ENCODE peak calls at places on chromosomes 6 and 20, in five cellular contexts. W, D, E, V and S are unnamed samples.

GRCh38 chr6:70479236-70479635 is 65.9 kb downstream of the FAM135A start:
- DNase-seq in W (no peak), D (no peak), E (no peak), V (no peak), S (no peak)

GRCh38 chr20:49179368-49180277 is 8.5 kb downstream of the STAU1 start:
- DNase-seq in W (no peak), D (no peak), E (no peak), V (no peak), S (no peak)

GRCh38 chr6:6560909-6561308 is 27.6 kb upstream of the LY86 start:
- DNase-seq in W (no peak), D (no peak), E (no peak), V (no peak), S (no peak)

GRCh38 chr6:71289039-71289801 is 609 bp downstream of the OGFRL1 start:
- DNase-seq in W (no peak), D (no peak), E (peak; percentile 51), V (peak; percentile 43), S (peak; percentile 76)

GRCh38 chr6:119881416-119881815 is 531.9 kb upstream of the MAN1A1 start:
- DNase-seq in W (no peak), D (no peak), E (no peak), V (no peak), S (no peak)

GRCh38 chr20:39289316-39289715 is 327.2 kb downstream of the DHX35 start:
- DNase-seq in W (no peak), D (no peak), E (no peak), V (peak; percentile 37), S (no peak)

GRCh38 chr6:1611322-1611571 is 1.5 kb downstream of the FOXC1 start:
- DNase-seq in W (no peak), D (no peak), E (no peak), V (no peak), S (no peak)

GRCh38 chr6:12278915-12279314 is 11.2 kb upstream of the EDN1 start:
- DNase-seq in W (no peak), D (no peak), E (no peak), V (no peak), S (no peak)

GRCh38 chr6:136956590-136957573 is 34.8 kb downstream of the SLC35D3 start:
- DNase-seq in W (no peak), D (no peak), E (no peak), V (no peak), S (no peak)

GRCh38 chr20:44070139-44070900 is 116.7 kb downstream of the JPH2 start:
- DNase-seq in W (no peak), D (peak; percentile 23), E (no peak), V (peak; percentile 50), S (peak; percentile 26)

GRCh38 chr6:12339808-12340487 is 49.8 kb downstream of the EDN1 start:
- DNase-seq in W (no peak), D (no peak), E (peak; percentile 53), V (no peak), S (no peak)

GRCh38 chr6:169668203-169668847 is 33.5 kb downstream of the WDR27 start:
- DNase-seq in W (no peak), D (no peak), E (no peak), V (no peak), S (no peak)

GRCh38 chr6:155378284-155378683 is 64.0 kb upstream of the TFB1M start:
- DNase-seq in W (no peak), D (no peak), E (no peak), V (no peak), S (no peak)

GRCh38 chr6:167415441-167415961 is 90.6 kb downstream of the TTLL2 start:
- DNase-seq in W (no peak), D (no peak), E (no peak), V (no peak), S (no peak)

GRCh38 chr6:45212976-45213375 is 115.2 kb upstream of the RUNX2 start:
- DNase-seq in W (no peak), D (no peak), E (no peak), V (no peak), S (no peak)

GRCh38 chr6:108844135-108844534 is 4.1 kb upstream of the ARMC2 start:
- DNase-seq in W (no peak), D (no peak), E (no peak), V (no peak), S (no peak)

DNA sequence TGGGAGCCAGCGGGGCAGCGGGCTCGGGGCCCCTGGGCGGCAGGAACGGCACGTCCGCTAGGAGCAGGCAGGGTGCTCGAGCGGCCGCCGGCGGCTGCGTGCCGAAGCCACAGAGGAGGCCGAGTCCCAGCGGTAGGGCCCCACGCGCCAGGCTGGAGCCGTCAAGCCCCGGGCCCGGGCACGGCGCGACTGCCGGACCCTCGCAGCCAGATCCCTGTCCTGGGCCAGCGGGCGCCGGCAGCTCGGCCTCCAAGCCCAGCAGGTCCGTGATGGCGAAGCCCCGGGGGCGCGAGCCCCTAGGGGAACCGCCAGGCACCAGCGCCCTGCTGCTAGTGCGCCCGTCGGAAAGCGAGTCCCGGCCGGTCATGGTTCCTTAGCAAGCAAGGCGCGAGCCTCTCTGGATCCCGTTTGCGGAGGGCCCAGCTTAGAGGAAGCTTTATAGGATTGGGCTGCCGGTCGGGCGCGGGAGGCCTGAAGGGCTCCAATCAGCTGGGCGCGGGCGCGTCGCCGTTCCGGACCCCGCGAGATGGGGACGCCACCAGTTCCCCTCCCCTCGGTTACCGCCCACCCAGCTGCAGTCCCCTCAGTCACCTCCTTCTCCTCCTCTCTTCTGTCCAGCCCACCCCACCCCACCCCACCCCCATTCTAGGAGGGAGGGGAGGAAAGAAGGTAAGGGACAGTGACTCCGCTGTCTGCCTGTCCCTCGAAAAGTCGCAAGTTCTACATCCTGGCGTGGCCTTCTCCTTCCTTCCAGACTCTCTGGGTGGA is at the start of gene VSX1:
- DNase-seq in W (no peak), D (no peak), E (no peak), V (no peak), S (no peak)
- H3K4me3 ChIP-seq in W (no peak within 1 kb of the TSS), D (no peak within 1 kb of the TSS), E (no peak within 1 kb of the TSS), V (no peak within 1 kb of the TSS), S (no peak within 1 kb of the TSS)

DNA sequence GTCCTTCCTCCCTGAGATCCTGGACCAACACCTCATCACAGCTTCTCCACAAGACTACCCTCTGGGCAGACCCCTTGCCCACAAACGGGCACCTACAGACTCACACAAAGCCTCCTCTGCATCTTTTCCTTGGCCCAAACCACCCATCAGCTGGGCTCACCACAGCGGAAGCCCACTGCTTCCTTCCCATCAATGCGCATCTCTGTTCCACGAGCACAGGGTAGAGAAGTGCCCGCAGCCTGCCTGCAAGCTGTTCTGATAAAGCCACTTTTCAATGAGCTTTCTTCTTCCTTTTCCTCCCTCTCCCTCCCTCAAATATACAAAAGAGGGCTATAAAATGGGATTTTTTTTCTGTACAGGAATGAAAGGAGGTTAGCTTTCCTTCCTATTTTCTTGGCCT is 111.2 kb downstream of the NFATC2 start:
- DNase-seq in W (no peak), D (no peak), E (no peak), V (no peak), S (no peak)
- H3K27me3 ChIP-seq in W (no peaks in the 10 kb centered on the region), D (no peaks in the 10 kb centered on the region), E (no peaks in the 10 kb centered on the region), V (no peaks in the 10 kb centered on the region), S (no peaks in the 10 kb centered on the region)

GRCh38 chr20:64038579-64039292 is 2.8 kb downstream of the C20orf204 start:
- DNase-seq in W (no peak), D (peak; percentile 78), E (peak; percentile 88), V (peak; percentile 81), S (peak; percentile 88)

GRCh38 chr20:64039293-64040160 is 3.5 kb downstream of the C20orf204 start:
- DNase-seq in W (no peak), D (no peak), E (no peak), V (no peak), S (no peak)

GRCh38 chr20:64041040-64041780 is 5.2 kb downstream of the C20orf204 start:
- DNase-seq in W (no peak), D (no peak), E (no peak), V (no peak), S (no peak)

GRCh38 chr20:64041781-64042771 is 6.1 kb downstream of the C20orf204 start:
- DNase-seq in W (no peak), D (no peak), E (no peak), V (no peak), S (no peak)

GRCh38 chr20:64040231-64041039 is 4.5 kb downstream of the C20orf204 start:
- DNase-seq in W (no peak), D (no peak), E (no peak), V (no peak), S (no peak)
- TF ChIP-seq POLR2A in W (no peak), D (no peak), E (no peak), V (no peak), S (no peak)

DNA sequence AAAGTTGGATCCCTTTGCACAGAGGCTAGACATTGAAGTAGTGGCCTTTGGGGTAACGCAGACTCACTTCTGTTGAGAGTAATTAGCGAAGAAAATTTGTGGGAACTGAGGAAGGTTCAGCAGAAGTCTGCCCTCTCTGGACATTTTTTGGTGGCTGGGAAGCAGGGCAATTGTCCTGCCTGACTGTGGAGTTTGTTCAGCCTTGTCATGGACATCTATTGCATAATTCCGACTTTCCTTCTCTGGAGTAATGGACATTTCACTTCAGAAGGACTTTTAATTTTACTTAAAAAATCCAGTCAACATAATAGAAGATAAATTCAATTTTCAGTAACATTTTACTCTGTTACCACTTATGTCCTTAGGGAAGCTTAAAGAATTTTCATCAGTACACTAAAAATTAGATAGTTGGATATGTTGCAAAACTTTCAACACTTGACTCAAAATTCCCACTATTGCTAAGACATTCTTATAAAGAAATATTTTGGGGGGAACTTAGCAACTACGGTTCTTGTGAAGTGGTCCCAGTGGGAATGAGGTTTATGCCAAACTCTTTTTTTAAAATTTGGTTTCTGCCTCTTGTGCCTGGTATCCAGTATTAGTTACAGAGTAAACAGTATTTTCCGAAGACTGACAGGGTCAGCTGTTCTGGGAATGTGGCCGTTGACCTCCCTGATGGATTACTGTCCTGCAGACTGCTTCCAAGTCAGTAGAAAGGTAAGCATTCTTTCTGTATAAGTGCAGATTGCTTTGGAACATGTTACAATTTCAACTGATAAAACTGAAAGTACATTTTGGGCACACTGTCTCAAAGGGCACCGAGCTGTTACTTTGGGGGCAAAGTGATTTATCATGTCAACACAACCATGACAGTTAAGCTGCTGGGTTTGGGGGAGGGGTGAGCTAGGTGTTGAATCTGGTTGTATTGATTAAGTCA is 100.6 kb upstream of the MLIP start:
- DNase-seq in W (peak; percentile 8), D (no peak), E (peak; percentile 64), V (no peak), S (no peak)
- H3K4me3 ChIP-seq in W (no peak overlapping the region), D (no peak overlapping the region), E (no peak overlapping the region), V (no peak overlapping the region), S (no peak overlapping the region)

GRCh38 chr20:669573-669972 is 6.0 kb downstream of the SCRT2 start:
- DNase-seq in W (no peak), D (no peak), E (no peak), V (no peak), S (no peak)

GRCh38 chr20:666877-667276 is 8.7 kb downstream of the SCRT2 start:
- DNase-seq in W (no peak), D (no peak), E (no peak), V (no peak), S (no peak)

GRCh38 chr20:668050-668449 is 7.6 kb downstream of the SCRT2 start:
- DNase-seq in W (no peak), D (no peak), E (no peak), V (no peak), S (no peak)

GRCh38 chr20:667351-668034 is 8.1 kb downstream of the SCRT2 start:
- DNase-seq in W (peak; percentile 56), D (peak; percentile 68), E (peak; percentile 61), V (peak; percentile 47), S (no peak)

DNA sequence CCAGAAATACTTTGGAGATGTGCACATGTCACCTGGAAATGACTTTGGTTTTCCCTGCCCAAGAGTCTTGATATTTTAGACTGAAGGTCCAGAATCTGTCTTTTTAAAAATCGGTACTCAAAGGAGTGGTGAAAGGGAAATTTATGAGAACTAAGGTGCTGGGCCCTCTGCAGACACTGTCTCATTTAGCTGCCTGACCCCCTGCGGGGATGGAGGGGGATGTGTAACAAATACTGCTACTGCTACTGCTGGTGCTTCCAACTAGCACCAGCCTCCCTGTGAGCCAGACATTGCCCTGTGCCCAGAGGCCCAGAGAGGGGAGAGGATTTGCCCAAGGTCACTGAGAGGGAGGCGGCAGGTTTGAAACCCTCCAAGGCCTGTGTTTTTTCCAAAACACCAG is 7.0 kb downstream of the SCRT2 start:
- DNase-seq in W (no peak), D (no peak), E (no peak), V (no peak), S (no peak)
- H3K27me3 ChIP-seq in W (no peaks in the 10 kb centered on the region), D (peaks cover 4% of the 10 kb centered on the region), E (no peaks in the 10 kb centered on the region), V (peaks cover 6% of the 10 kb centered on the region), S (peaks cover 96% of the 10 kb centered on the region)